ENCODE peak calls at places on chromosome 7, in ten cellular contexts. U is transverse colon; C is HCEC 1CT; P is HS-5; F is HT1080; O is GM10248; A is esophagus squamous epithelium; X is GM23248; J is activated T-cell treated with anti-CD3 and anti-CD28 coated beads, Interleukin-2, amount 50 U/mL, for 72 hours; W is iris pigment epithelial cell. R is an unnamed sample.

GRCh38 chr7:119964640-119965542 is 308.1 kb upstream of the KCND2 start:
- DNase-seq in U (no peak), C (no peak), P (no peak), F (no peak), O (no peak), A (no peak), X (peak; percentile 14), J (no peak), W (peak; percentile 35), R (no peak)

GRCh38 chr7:47389923-47390630 is 191.8 kb downstream of the TNS3 start:
- DNase-seq in U (no peak), C (no peak), P (no peak), F (no peak), O (no peak), A (no peak), X (no peak), J (no peak), W (no peak), R (no peak)

GRCh38 chr7:82202107-82202506 is 241.5 kb downstream of the CACNA2D1 start:
- DNase-seq in U (no peak), C (no peak), P (no peak), F (no peak), O (no peak), A (no peak), X (no peak), J (no peak), W (no peak), R (no peak)

GRCh38 chr7:22442887-22443369 is 57.1 kb downstream of the STEAP1B start:
- DNase-seq in U (no peak), C (no peak), P (no peak), F (no peak), O (no peak), A (no peak), X (no peak), J (no peak), W (no peak), R (no peak)

GRCh38 chr7:130669051-130669700 is 628 bp upstream of the COPG2 start:
- DNase-seq in U (no peak), C (peak; percentile 2), P (no peak), F (no peak), O (no peak), A (no peak), X (no peak), J (no peak), W (peak; percentile 11), R (no peak)

GRCh38 chr7:17062433-17063383 is 180.9 kb upstream of the AGR3 start:
- DNase-seq in U (no peak), C (peak; percentile 46), P (no peak), F (no peak), O (no peak), A (no peak), X (peak; percentile 47), J (no peak), W (peak; percentile 28), R (no peak)

GRCh38 chr7:96827701-96828100 is 118.1 kb upstream of the SEM1 start:
- DNase-seq in U (no peak), C (no peak), P (no peak), F (no peak), O (no peak), A (no peak), X (no peak), J (no peak), W (no peak), R (no peak)

GRCh38 chr7:122135275-122135674 is 8.8 kb downstream of the AASS start:
- DNase-seq in U (no peak), C (no peak), P (no peak), F (no peak), O (no peak), A (no peak), X (no peak), J (no peak), W (no peak), R (no peak)

GRCh38 chr7:42980514-42980913 is 48.3 kb downstream of the MRPL32 start:
- DNase-seq in U (no peak), C (no peak), P (no peak), F (no peak), O (no peak), A (no peak), X (no peak), J (no peak), W (no peak), R (no peak)

GRCh38 chr7:28060371-28060950 is 120.1 kb downstream of the JAZF1 start:
- DNase-seq in U (no peak), C (no peak), P (no peak), F (no peak), O (no peak), A (no peak), X (no peak), J (no peak), W (no peak), R (no peak)

GRCh38 chr7:128909605-128910568 is 622 bp downstream of the KCP start:
- DNase-seq in U (no peak), C (peak; percentile 28), P (peak; percentile 16), F (peak; percentile 32), O (no peak), A (no peak), X (peak; percentile 49), J (no peak), W (peak; percentile 25), R (no peak)

GRCh38 chr7:86908948-86909347 is 150.5 kb downstream of the ELAPOR2 start:
- DNase-seq in U (no peak), C (no peak), P (no peak), F (no peak), O (no peak), A (no peak), X (peak; percentile 28), J (no peak), W (peak; percentile 3), R (no peak)

GRCh38 chr7:74097937-74098614 is 14.5 kb downstream of the LIMK1 start:
- DNase-seq in U (peak; percentile 24), C (peak; percentile 99), P (peak; percentile 53), F (peak; percentile 95), O (no peak), A (no peak), X (peak; percentile 98), J (no peak), W (peak; percentile 99), R (no peak)

GRCh38 chr7:92293887-92294616 is 48.3 kb downstream of the ANKIB1 start:
- DNase-seq in U (no peak), C (peak; percentile 13), P (no peak), F (no peak), O (no peak), A (no peak), X (no peak), J (no peak), W (peak; percentile 28), R (no peak)

GRCh38 chr7:31875424-31875823 is 188.4 kb downstream of the PPP1R17 start:
- DNase-seq in U (no peak), C (peak; percentile 52), P (peak; percentile 30), F (peak; percentile 76), O (no peak), A (no peak), X (peak; percentile 52), J (no peak), W (no peak), R (no peak)

GRCh38 chr7:20737840-20738448 is 48.7 kb downstream of the SP8 start:
- DNase-seq in U (no peak), C (no peak), P (no peak), F (no peak), O (no peak), A (no peak), X (no peak), J (no peak), W (no peak), R (no peak)

GRCh38 chr7:4042402-4042801 is 639.7 kb upstream of the FOXK1 start:
- DNase-seq in U (no peak), C (no peak), P (no peak), F (no peak), O (no peak), A (no peak), X (no peak), J (no peak), W (no peak), R (no peak)

GRCh38 chr7:69738396-69738889 is 140.2 kb downstream of the AUTS2 start:
- DNase-seq in U (no peak), C (no peak), P (no peak), F (no peak), O (peak; percentile 39), A (no peak), X (no peak), J (no peak), W (no peak), R (peak; percentile 65)

GRCh38 chr7:128192497-128193142 is 48.5 kb upstream of the LEP start:
- DNase-seq in U (no peak), C (no peak), P (no peak), F (no peak), O (no peak), A (no peak), X (no peak), J (no peak), W (no peak), R (no peak)

GRCh38 chr7:155227004-155227787 is 70.5 kb upstream of the INSIG1 start:
- DNase-seq in U (no peak), C (no peak), P (no peak), F (no peak), O (no peak), A (no peak), X (no peak), J (no peak), W (no peak), R (no peak)

GRCh38 chr7:33790746-33791145 is 114.6 kb upstream of the BMPER start:
- DNase-seq in U (no peak), C (no peak), P (no peak), F (no peak), O (no peak), A (no peak), X (no peak), J (no peak), W (no peak), R (no peak)

GRCh38 chr7:44824894-44825526 is 22.9 kb downstream of the H2AZ2 start:
- DNase-seq in U (no peak), C (peak; percentile 62), P (no peak), F (no peak), O (no peak), A (no peak), X (peak; percentile 46), J (no peak), W (no peak), R (no peak)

GRCh38 chr7:70719120-70719519 is 412.8 kb upstream of the GALNT17 start:
- DNase-seq in U (no peak), C (no peak), P (no peak), F (no peak), O (no peak), A (no peak), X (no peak), J (no peak), W (no peak), R (no peak)

GRCh38 chr7:47581442-47581820 is 480 bp downstream of the TNS3 start:
- DNase-seq in U (peak; percentile 63), C (no peak), P (no peak), F (no peak), O (no peak), A (no peak), X (peak; percentile 42), J (no peak), W (no peak), R (no peak)

GRCh38 chr7:27394871-27395270 is 152.3 kb downstream of the EVX1 start:
- DNase-seq in U (no peak), C (no peak), P (no peak), F (no peak), O (no peak), A (no peak), X (no peak), J (no peak), W (no peak), R (no peak)

GRCh38 chr7:46215987-46216567 is 295.0 kb upstream of the IGFBP3 start:
- DNase-seq in U (no peak), C (no peak), P (no peak), F (no peak), O (no peak), A (no peak), X (no peak), J (no peak), W (no peak), R (no peak)

GRCh38 chr7:19116121-19117080 is 1.0 kb downstream of the TWIST1 start:
- DNase-seq in U (no peak), C (peak; percentile 23), P (no peak), F (peak; percentile 56), O (peak; percentile 37), A (no peak), X (peak; percentile 64), J (no peak), W (peak; percentile 58), R (peak; percentile 37)

GRCh38 chr7:43650457-43651052 is 67.6 kb downstream of the STK17A start:
- DNase-seq in U (no peak), C (peak; percentile 84), P (no peak), F (peak; percentile 54), O (no peak), A (no peak), X (peak; percentile 91), J (no peak), W (peak; percentile 84), R (peak; percentile 47)